ENCODE peak calls at places on chromosomes 6 and 20, in seven cellular contexts. J, Y, V, D, O, B and Z are unnamed samples.

GRCh38 chr20:63625771-63626423 is 1.0 kb downstream of the GMEB2 start:
- DNase-seq in J (peak), Y (no peak), V (no peak), D (no peak), O (no peak), B (peak), Z (peak)

GRCh38 chr6:12504325-12504966 is 212.1 kb upstream of the PHACTR1 start:
- DNase-seq in J (no peak), Y (no peak), V (no peak), D (no peak), O (no peak), B (peak), Z (no peak)

GRCh38 chr6:90610671-90611542 is 24.0 kb upstream of the MAP3K7 start:
- DNase-seq in J (peak), Y (peak), V (no peak), D (no peak), O (no peak), B (peak), Z (no peak)

GRCh38 chr20:50120935-50121693 is 8.2 kb upstream of the UBE2V1 start:
- DNase-seq in J (peak), Y (peak), V (no peak), D (no peak), O (peak), B (peak), Z (no peak)

GRCh38 chr6:40986871-40987270 is 52.1 kb downstream of the UNC5CL start:
- DNase-seq in J (peak), Y (no peak), V (no peak), D (no peak), O (no peak), B (no peak), Z (no peak)

GRCh38 chr6:16921399-16922110 is 160.3 kb upstream of the ATXN1 start:
- DNase-seq in J (no peak), Y (no peak), V (no peak), D (no peak), O (peak), B (no peak), Z (peak)

GRCh38 chr20:7773511-7773910 is 166.7 kb downstream of the HAO1 start:
- DNase-seq in J (no peak), Y (no peak), V (no peak), D (no peak), O (no peak), B (no peak), Z (peak)

GRCh38 chr6:100452998-100453397 is 11.7 kb downstream of the SIM1 start:
- DNase-seq in J (no peak), Y (no peak), V (no peak), D (no peak), O (no peak), B (no peak), Z (no peak)

GRCh38 chr6:116685437-116685993 is 4.5 kb downstream of the KPNA5 start:
- DNase-seq in J (no peak), Y (no peak), V (no peak), D (no peak), O (no peak), B (no peak), Z (no peak)

GRCh38 chr6:6694825-6695710 is 106.5 kb downstream of the LY86 start:
- DNase-seq in J (no peak), Y (no peak), V (peak), D (peak), O (no peak), B (no peak), Z (no peak)

GRCh38 chr6:149723771-149724417 is 6.0 kb upstream of the LATS1 start:
- DNase-seq in J (peak), Y (peak), V (no peak), D (no peak), O (peak), B (peak), Z (peak)

GRCh38 chr6:54856137-54856536 is 9.6 kb downstream of the FAM83B start:
- DNase-seq in J (peak), Y (no peak), V (no peak), D (no peak), O (no peak), B (no peak), Z (peak)

GRCh38 chr20:59864726-59865125 is 68.7 kb downstream of the SYCP2 start:
- DNase-seq in J (no peak), Y (no peak), V (no peak), D (no peak), O (no peak), B (no peak), Z (no peak)

GRCh38 chr20:64057628-64058498 is 5.1 kb upstream of the TCEA2 start:
- DNase-seq in J (peak), Y (no peak), V (peak), D (peak), O (no peak), B (peak), Z (no peak)

GRCh38 chr6:5082487-5083306 is 2.4 kb upstream of the PPP1R3G start:
- DNase-seq in J (peak), Y (no peak), V (no peak), D (no peak), O (no peak), B (no peak), Z (peak)

GRCh38 chr20:5393218-5393870 is 76.6 kb upstream of the PROKR2 start:
- DNase-seq in J (no peak), Y (peak), V (no peak), D (no peak), O (no peak), B (no peak), Z (no peak)

GRCh38 chr6:80214436-80215022 is 108.1 kb downstream of the BCKDHB start:
- DNase-seq in J (peak), Y (peak), V (no peak), D (no peak), O (peak), B (peak), Z (no peak)

GRCh38 chr20:37828584-37829527 is 74.1 kb upstream of the VSTM2L start:
- DNase-seq in J (no peak), Y (no peak), V (no peak), D (no peak), O (no peak), B (no peak), Z (no peak)

GRCh38 chr6:136030131-136030530 is 178.6 kb downstream of the PDE7B start:
- DNase-seq in J (no peak), Y (no peak), V (no peak), D (no peak), O (no peak), B (no peak), Z (no peak)

GRCh38 chr6:149948011-149948410 is 6.2 kb downstream of the ULBP2 start:
- DNase-seq in J (no peak), Y (no peak), V (no peak), D (no peak), O (no peak), B (no peak), Z (no peak)